ENCODE peak calls at places on chromosomes 6 and 20, in eight cellular contexts. H is omental fat pad, S is T-helper 1 cell, C is A549, Q is gastrocnemius medialis, W is amniotic stem cell, G is activated T-cell treated with anti-CD3 and anti-CD28 coated beads for 1 hour, F is fibroblast of lung. D is an unnamed sample.

GRCh38 chr6:39765508-39766065 is 26.6 kb upstream of the DAAM2 start:
- DNase-seq in H (no peak), S (no peak), C (no peak), Q (no peak), W (no peak), G (no peak), F (no peak), D (no peak)

GRCh38 chr6:159852877-159853276 is 37.9 kb upstream of the MAS1 start:
- DNase-seq in H (no peak), S (no peak), C (peak), Q (no peak), W (no peak), G (no peak), F (peak), D (no peak)

GRCh38 chr20:44603327-44603726 is 20.9 kb downstream of the PKIG start:
- DNase-seq in H (peak), S (no peak), C (no peak), Q (no peak), W (no peak), G (no peak), F (no peak), D (no peak)

GRCh38 chr6:24340998-24341934 is 16.6 kb downstream of the DCDC2 start:
- DNase-seq in H (no peak), S (no peak), C (peak), Q (no peak), W (no peak), G (no peak), F (no peak), D (no peak)

GRCh38 chr6:12719017-12719416 is 2.5 kb downstream of the PHACTR1 start:
- DNase-seq in H (no peak), S (no peak), C (no peak), Q (no peak), W (no peak), G (no peak), F (no peak), D (no peak)

GRCh38 chr6:169723991-169724553 is at the start of gene PHF10:
- DNase-seq in H (no peak), S (peak), C (peak), Q (no peak), W (no peak), G (peak), F (peak), D (peak)

GRCh38 chr6:127518710-127519468 is at the start of gene MTCL3:
- DNase-seq in H (no peak), S (no peak), C (peak), Q (no peak), W (no peak), G (no peak), F (peak), D (no peak)

GRCh38 chr6:136288566-136289326 is 900 bp downstream of the BCLAF1 start:
- DNase-seq in H (peak), S (peak), C (peak), Q (peak), W (peak), G (peak), F (peak), D (peak)

GRCh38 chr6:162306616-162307015 is 420.9 kb downstream of the PRKN start:
- DNase-seq in H (no peak), S (no peak), C (no peak), Q (no peak), W (no peak), G (no peak), F (no peak), D (no peak)

GRCh38 chr6:34115396-34116314 is 30.2 kb downstream of the GRM4 start:
- DNase-seq in H (no peak), S (peak), C (no peak), Q (no peak), W (no peak), G (peak), F (peak), D (no peak)

GRCh38 chr6:120584111-120584760 is 750.0 kb downstream of the TBC1D32 start:
- DNase-seq in H (no peak), S (no peak), C (no peak), Q (no peak), W (no peak), G (no peak), F (no peak), D (no peak)

GRCh38 chr6:139708342-139709199 is 334.1 kb upstream of the CITED2 start:
- DNase-seq in H (no peak), S (no peak), C (peak), Q (no peak), W (peak), G (no peak), F (peak), D (no peak)

GRCh38 chr20:11229772-11230171 is 556.0 kb upstream of the JAG1 start:
- DNase-seq in H (no peak), S (no peak), C (peak), Q (no peak), W (peak), G (no peak), F (peak), D (peak)

GRCh38 chr20:40339661-40340449 is 349.2 kb downstream of the MAFB start:
- DNase-seq in H (no peak), S (no peak), C (no peak), Q (peak), W (no peak), G (no peak), F (no peak), D (peak)

GRCh38 chr20:37473249-37474000 is 47.6 kb upstream of the NNAT start:
- DNase-seq in H (no peak), S (no peak), C (no peak), Q (no peak), W (no peak), G (no peak), F (no peak), D (no peak)

GRCh38 chr6:37742401-37742760 is 44.7 kb upstream of the MDGA1 start:
- DNase-seq in H (no peak), S (no peak), C (no peak), Q (no peak), W (no peak), G (no peak), F (no peak), D (no peak)

GRCh38 chr6:44176130-44176934 is 17.7 kb downstream of the CAPN11 start:
- DNase-seq in H (no peak), S (no peak), C (no peak), Q (no peak), W (no peak), G (no peak), F (no peak), D (no peak)

GRCh38 chr6:37170273-37171140 is 555 bp downstream of the PIM1 start:
- DNase-seq in H (no peak), S (peak), C (no peak), Q (peak), W (no peak), G (no peak), F (no peak), D (peak)

GRCh38 chr6:45424628-45424955 is 46.9 kb upstream of the SUPT3H start:
- DNase-seq in H (no peak), S (no peak), C (no peak), Q (no peak), W (no peak), G (no peak), F (no peak), D (no peak)

GRCh38 chr6:108665495-108666196 is 104.9 kb downstream of the FOXO3 start:
- DNase-seq in H (no peak), S (no peak), C (no peak), Q (no peak), W (no peak), G (no peak), F (no peak), D (no peak)

GRCh38 chr6:108134213-108134973 is 31.4 kb upstream of the NR2E1 start:
- DNase-seq in H (no peak), S (no peak), C (no peak), Q (no peak), W (no peak), G (no peak), F (no peak), D (no peak)

GRCh38 chr6:91816335-91816734 is 1229.5 kb upstream of the MAP3K7 start:
- DNase-seq in H (no peak), S (no peak), C (no peak), Q (no peak), W (no peak), G (no peak), F (no peak), D (no peak)

GRCh38 chr6:6781172-6781876 is 192.8 kb downstream of the LY86 start:
- DNase-seq in H (peak), S (no peak), C (peak), Q (peak), W (no peak), G (no peak), F (peak), D (peak)

GRCh38 chr6:38058022-38058421 is 238.5 kb downstream of the ZFAND3 start:
- DNase-seq in H (no peak), S (no peak), C (no peak), Q (no peak), W (peak), G (no peak), F (peak), D (no peak)

GRCh38 chr6:148440877-148441453 is 98.3 kb downstream of the SASH1 start:
- DNase-seq in H (peak), S (no peak), C (peak), Q (no peak), W (peak), G (no peak), F (peak), D (peak)

GRCh38 chr6:18323935-18324707 is 59.8 kb upstream of the DEK start:
- DNase-seq in H (no peak), S (peak), C (peak), Q (no peak), W (peak), G (no peak), F (peak), D (no peak)

GRCh38 chr6:154528286-154528915 is 17.9 kb upstream of the CNKSR3 start:
- DNase-seq in H (no peak), S (no peak), C (no peak), Q (no peak), W (no peak), G (no peak), F (no peak), D (no peak)

D was measured in tibial artery.